ENCODE peak calls at places on chromosomes 3 and 15, in four cellular contexts. H, X, B and T are unnamed samples.

GRCh38 chr3:45123030-45123429 is 23.1 kb downstream of the CDCP1 start:
- DNase-seq in H (no peak), X (no peak), B (no peak), T (peak)

GRCh38 chr3:41234823-41235722 is 35.8 kb downstream of the CTNNB1 start:
- DNase-seq in H (no peak), X (no peak), B (no peak), T (no peak)

GRCh38 chr15:75531041-75531450 is 48.1 kb downstream of the PTPN9 start:
- DNase-seq in B (no peak), X (peak), H (no peak), T (no peak)

GRCh38 chr15:98978153-98978552 is 29.4 kb downstream of the PGPEP1L start:
- DNase-seq in B (no peak), H (no peak), X (no peak), T (no peak)

GRCh38 chr3:52262447-52262846 is 16.0 kb downstream of the WDR82 start:
- DNase-seq in X (no peak), H (no peak), B (no peak), T (no peak)

GRCh38 chr3:140529096-140529495 is 148.8 kb upstream of the TRIM42 start:
- DNase-seq in H (no peak), X (no peak), B (no peak), T (peak)

GRCh38 chr3:152176241-152176640 is 92.5 kb upstream of the MBNL1 start:
- DNase-seq in B (no peak), H (no peak), X (no peak), T (no peak)

GRCh38 chr15:83106994-83107840 is at the start of gene TM6SF1:
- DNase-seq in H (peak), X (no peak), B (peak), T (no peak)

GRCh38 chr15:81338422-81339007 is 14.6 kb upstream of the STARD5 start:
- DNase-seq in X (peak), B (no peak), H (peak), T (no peak)